ENCODE peak calls at places on chromosomes 3 and 15, in nine cellular contexts. P is AG04449; N is heart right ventricle; S is heart left ventricle; W is neuronal stem cell; L is body of pancreas; A is CD4-positive, alpha-beta memory T cell; O is hepatocyte; E is psoas muscle. R is an unnamed sample.

GRCh38 chr15:64430000-64430735 is 30.2 kb upstream of the ZNF609 start:
- DNase-seq in P (peak), E (no peak), O (peak), S (peak), L (peak), W (peak), N (peak), A (peak), R (peak)

GRCh38 chr15:92020207-92020606 is 166.7 kb downstream of the SLCO3A1 start:
- DNase-seq in O (no peak), L (no peak), W (no peak), S (no peak), N (no peak), E (no peak), A (no peak), P (no peak), R (no peak)

GRCh38 chr3:182896553-182896952 is 83.8 kb downstream of the DCUN1D1 start:
- DNase-seq in O (no peak), N (no peak), P (no peak), A (no peak), S (no peak), W (no peak), L (no peak), E (no peak), R (no peak)

GRCh38 chr3:61624300-61624699 is 62.9 kb downstream of the PTPRG start:
- DNase-seq in O (no peak), L (no peak), W (no peak), S (no peak), N (no peak), A (no peak), E (no peak), P (no peak), R (no peak)

GRCh38 chr3:47379488-47379899 is 1.3 kb upstream of the PTPN23 start:
- DNase-seq in P (no peak), O (no peak), W (no peak), L (no peak), A (no peak), S (no peak), E (no peak), N (no peak), R (no peak)

GRCh38 chr15:39466428-39466827 is 114.5 kb upstream of the THBS1 start:
- DNase-seq in S (peak), W (no peak), L (peak), O (no peak), N (peak), E (peak), A (no peak), P (no peak), R (no peak)

GRCh38 chr15:49495993-49496747 is 73.1 kb downstream of the FGF7 start:
- DNase-seq in P (no peak), O (no peak), L (no peak), A (no peak), W (no peak), N (no peak), S (no peak), E (no peak), R (no peak)

GRCh38 chr15:43135351-43135750 is 2.0 kb downstream of the TMEM62 start:
- DNase-seq in W (no peak), N (no peak), A (no peak), O (no peak), S (no peak), L (no peak), P (no peak), E (no peak), R (no peak)

GRCh38 chr3:159929894-159930235 is 58.8 kb upstream of the IL12A start:
- DNase-seq in N (peak), P (no peak), E (no peak), L (no peak), W (no peak), O (no peak), S (no peak), A (no peak), R (no peak)

GRCh38 chr3:45915518-45916231 is 27.6 kb upstream of the CXCR6 start:
- DNase-seq in E (no peak), L (no peak), S (no peak), W (no peak), O (peak), P (peak), A (peak), N (no peak), R (peak)

GRCh38 chr15:40217166-40217785 is 21.6 kb upstream of the PAK6 start:
- DNase-seq in A (peak), O (peak), L (peak), W (peak), P (peak), S (peak), E (peak), N (peak), R (peak)

GRCh38 chr15:31497838-31498237 is 171.2 kb downstream of the KLF13 start:
- DNase-seq in P (no peak), L (no peak), O (no peak), W (no peak), N (no peak), A (no peak), E (no peak), S (no peak), R (no peak)

GRCh38 chr3:16243706-16244490 is 20.8 kb downstream of the DPH3 start:
- DNase-seq in W (no peak), E (peak), A (no peak), N (peak), O (no peak), L (no peak), P (no peak), S (peak), R (no peak)

GRCh38 chr15:72856549-72857040 is 73.0 kb upstream of the ADPGK start:
- DNase-seq in S (no peak), A (no peak), L (no peak), O (no peak), N (no peak), W (no peak), P (no peak), E (no peak), R (no peak)

GRCh38 chr3:56976666-56977560 is 83.6 kb upstream of the SPATA12 start:
- DNase-seq in N (no peak), S (no peak), W (no peak), O (peak), E (no peak), P (no peak), A (no peak), L (no peak), R (peak)

DNA sequence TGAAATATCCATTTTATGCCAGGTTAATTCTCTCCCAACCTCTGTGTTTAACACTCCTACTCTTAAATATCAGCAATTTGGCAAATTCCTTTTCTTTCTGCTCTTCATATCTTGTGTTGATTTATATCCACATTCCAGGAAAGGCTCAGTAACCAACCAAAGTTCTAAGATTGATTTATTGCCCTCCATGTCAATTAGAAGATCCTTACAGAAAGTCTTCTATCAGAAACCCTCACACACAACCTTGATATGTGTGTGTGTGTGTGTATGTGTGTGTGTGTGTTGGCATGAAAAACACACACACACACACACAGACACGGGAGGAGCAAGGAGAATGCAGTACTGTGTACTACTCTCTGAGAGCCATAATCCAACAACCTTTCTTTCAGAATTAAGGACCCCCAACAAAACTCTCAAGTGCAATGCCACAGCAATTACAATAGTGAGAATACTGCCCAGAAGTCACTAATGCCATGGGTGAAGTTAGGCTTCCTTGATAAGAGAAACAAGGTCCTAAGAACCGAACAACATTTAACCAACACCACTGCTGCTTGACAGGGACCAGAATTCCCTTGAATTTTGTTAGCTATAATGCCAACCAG is 1.1 kb downstream of the LSAMP start:
- DNase-seq in W (no peak), P (no peak), S (no peak), E (no peak), O (no peak), A (no peak), L (no peak), N (no peak), R (no peak)
- H3K4me3 ChIP-seq in W (peak), P (peak), S (peak), E (no peak), O (peak), A (no peak), L (no peak), N (no peak), R (peak)

DNA sequence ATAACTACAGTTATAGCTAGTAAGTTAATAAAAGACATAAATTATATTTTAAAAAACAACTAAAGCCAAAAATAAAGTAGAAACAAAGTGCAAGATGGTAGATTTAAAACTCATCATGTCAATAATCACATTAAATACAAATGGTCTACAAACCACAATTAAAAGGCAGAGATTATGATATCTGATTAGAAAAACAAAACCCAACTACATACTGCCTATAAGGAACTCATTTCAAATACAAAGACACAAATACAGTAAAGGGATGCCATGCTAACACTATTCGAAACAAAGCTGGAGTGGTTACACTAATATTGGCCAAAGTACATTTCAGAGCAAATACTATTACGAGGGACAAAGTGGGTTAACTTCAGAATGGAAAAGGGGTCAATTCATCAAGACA is 426.5 kb downstream of the SHQ1 start:
- DNase-seq in N (no peak), L (no peak), W (no peak), E (no peak), S (no peak), O (no peak), A (no peak), P (no peak), R (no peak)
- H3K4me3 ChIP-seq in N (no peak), L (no peak), W (no peak), E (no peak), S (no peak), O (no peak), A (no peak), P (no peak), R (no peak)

GRCh38 chr3:120909602-120909878 is 1.5 kb downstream of the STXBP5L start:
- DNase-seq in P (no peak), W (no peak), A (no peak), L (peak), E (no peak), O (no peak), N (no peak), S (no peak), R (no peak)
- H3K4me3 ChIP-seq in P (no peak), W (peak), A (no peak), L (no peak), E (no peak), O (peak), N (no peak), S (no peak), R (no peak)

GRCh38 chr3:171317133-171317532 is 143.1 kb downstream of the TNIK start:
- DNase-seq in E (no peak), N (peak), P (no peak), O (no peak), W (no peak), L (no peak), A (no peak), S (peak), R (no peak)

GRCh38 chr3:171323934-171324535 is 136.2 kb downstream of the TNIK start:
- DNase-seq in O (no peak), S (no peak), N (no peak), P (no peak), L (peak), E (no peak), A (no peak), W (no peak), R (peak)

GRCh38 chr3:171321959-171322358 is 138.2 kb downstream of the TNIK start:
- DNase-seq in P (no peak), A (no peak), L (no peak), N (no peak), W (no peak), O (no peak), S (no peak), E (no peak), R (no peak)

GRCh38 chr3:171320721-171321120 is 139.5 kb downstream of the TNIK start:
- DNase-seq in P (no peak), N (peak), S (peak), E (no peak), W (no peak), L (no peak), O (no peak), A (no peak), R (no peak)

DNA sequence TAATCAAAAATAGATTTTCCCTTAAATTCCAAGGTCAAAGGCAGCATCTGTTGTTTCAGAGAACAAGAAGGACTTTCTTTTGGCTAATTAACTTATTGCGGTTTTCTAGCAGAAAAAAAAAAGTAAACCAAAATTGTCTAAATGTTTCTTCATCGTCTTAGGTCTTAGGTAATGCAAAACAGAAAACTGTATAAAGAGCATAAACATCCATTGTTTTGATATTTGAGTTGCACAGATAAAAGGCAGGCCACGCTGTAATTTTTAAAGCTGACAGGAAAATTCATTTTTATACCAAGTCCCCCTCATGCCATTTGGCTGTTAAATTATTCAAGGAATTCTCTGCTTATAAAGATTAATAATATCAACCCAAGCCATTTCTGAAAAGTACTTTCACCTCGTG is 139.0 kb downstream of the TNIK start:
- DNase-seq in L (no peak), N (no peak), A (no peak), O (no peak), E (no peak), P (no peak), W (no peak), S (no peak), R (no peak)
- H3K4me3 ChIP-seq in L (no peak), N (peak), A (no peak), O (no peak), E (no peak), P (no peak), W (no peak), S (peak), R (no peak)

DNA sequence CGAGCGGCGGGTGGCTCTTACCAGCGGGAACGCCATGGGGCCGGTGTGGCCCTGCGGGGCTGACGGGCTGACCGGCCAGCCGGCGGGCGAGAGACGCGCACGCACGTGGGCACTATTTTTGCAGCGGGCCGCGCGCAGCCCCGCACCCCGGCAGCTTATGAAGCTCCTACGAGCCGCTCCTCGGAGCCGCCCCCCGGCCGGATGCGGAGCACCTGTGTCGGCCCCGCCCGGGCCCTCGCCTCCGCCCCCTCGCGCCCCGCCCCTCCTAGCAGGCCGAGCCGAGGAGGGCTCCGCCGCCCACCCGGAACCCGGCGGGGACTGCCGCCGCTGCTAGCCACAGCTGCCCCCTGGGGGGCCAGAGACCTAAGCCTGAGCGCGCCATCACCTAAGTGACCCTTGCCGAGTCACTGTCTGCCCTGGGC is 683 bp upstream of the CPEB1 start:
- DNase-seq in S (no peak), N (no peak), E (peak), A (no peak), W (no peak), L (peak), P (no peak), O (no peak), R (no peak)
- H3K4me3 ChIP-seq in S (peak), N (peak), E (peak), A (peak), W (peak), L (no peak), P (peak), O (peak), R (peak)

DNA sequence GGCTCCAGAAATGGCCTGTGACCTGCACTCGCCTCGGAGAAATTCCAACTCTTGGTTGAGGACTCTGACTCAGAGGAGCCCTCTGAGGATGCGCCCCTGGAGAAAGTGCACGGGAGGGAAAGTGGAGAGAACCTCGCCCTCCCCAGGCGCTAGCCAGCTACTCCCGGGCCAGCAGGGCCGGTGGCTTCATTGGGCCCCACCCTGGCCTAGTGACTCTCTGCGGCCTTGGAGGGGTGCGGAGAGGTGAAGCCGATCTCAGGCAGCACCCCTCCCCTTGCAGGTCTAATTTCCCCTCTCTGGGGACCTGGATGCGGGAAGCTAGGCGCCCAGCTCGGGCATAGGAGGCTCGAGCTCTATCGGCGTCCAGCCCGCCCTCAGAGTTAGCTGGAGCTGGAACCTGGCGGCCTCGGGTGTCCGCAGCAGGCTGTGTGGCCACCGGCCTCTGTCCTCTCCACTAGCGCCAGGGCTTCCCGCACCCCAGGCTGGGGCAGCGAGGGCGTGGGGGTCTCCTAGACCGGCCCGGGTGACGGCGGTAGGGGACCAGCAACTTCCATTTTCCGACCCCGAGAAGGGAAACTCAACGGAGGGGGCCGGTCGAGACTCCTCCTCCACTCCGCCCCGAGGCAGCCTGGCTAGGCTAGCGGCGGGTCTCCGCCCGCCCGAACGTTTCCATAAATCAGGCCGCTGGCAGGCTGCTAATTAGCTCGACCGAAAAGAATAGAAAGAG is 29.4 kb downstream of the NR2F2 start:
- DNase-seq in S (no peak), N (no peak), W (no peak), P (no peak), O (no peak), A (no peak), E (no peak), L (no peak), R (no peak)
- H3K4me3 ChIP-seq in S (peak), N (peak), W (peak), P (peak), O (no peak), A (no peak), E (peak), L (no peak), R (peak)

GRCh38 chr15:100900895-100901169 is 18.3 kb upstream of the LRRK1 start:
- DNase-seq in S (no peak), P (no peak), O (no peak), A (no peak), L (no peak), W (no peak), E (no peak), N (no peak), R (no peak)

GRCh38 chr15:100903191-100903590 is 16.0 kb upstream of the LRRK1 start:
- DNase-seq in S (no peak), W (no peak), A (no peak), L (no peak), E (no peak), O (no peak), P (no peak), N (no peak), R (no peak)

GRCh38 chr15:100901296-100901695 is 17.9 kb upstream of the LRRK1 start:
- DNase-seq in L (no peak), W (no peak), E (no peak), P (no peak), O (no peak), A (no peak), S (no peak), N (no peak), R (no peak)

GRCh38 chr15:100901702-100902435 is 17.3 kb upstream of the LRRK1 start:
- DNase-seq in N (no peak), A (no peak), E (peak), O (no peak), P (no peak), L (peak), W (no peak), S (no peak), R (no peak)

GRCh38 chr15:100902436-100903190 is 16.5 kb upstream of the LRRK1 start:
- DNase-seq in E (peak), P (peak), S (peak), N (peak), L (peak), W (no peak), A (no peak), O (peak), R (peak)
- H3K4me3 ChIP-seq in E (peak), P (no peak), S (peak), N (no peak), L (no peak), W (no peak), A (no peak), O (no peak), R (peak)